ENCODE peak calls at places on chromosome 17, in ten cellular contexts. U, L, V, C, E, A, M, Y, N and J are unnamed samples.

GRCh38 chr17:63571632-63572310 is 21.5 kb downstream of the DCAF7 start:
- DNase-seq in U (peak; percentile 58), L (no peak), V (no peak), C (no peak), E (no peak), A (peak; percentile 80), M (no peak), Y (peak; percentile 15), N (no peak), J (no peak)

GRCh38 chr17:83136931-83137330 is 57.5 kb downstream of the METRNL start:
- DNase-seq in U (no peak), L (no peak), V (no peak), C (no peak), E (no peak), A (no peak), M (no peak), Y (no peak), N (no peak), J (no peak)

GRCh38 chr17:47203984-47204721 is 5.0 kb upstream of the MYL4 start:
- DNase-seq in U (no peak), L (no peak), V (no peak), C (peak; percentile 32), E (no peak), A (peak; percentile 74), M (no peak), Y (no peak), N (no peak), J (no peak)

GRCh38 chr17:56074366-56074765 is 78.9 kb upstream of the ANKFN1 start:
- DNase-seq in U (no peak), L (no peak), V (no peak), C (no peak), E (no peak), A (no peak), M (no peak), Y (no peak), N (no peak), J (no peak)

GRCh38 chr17:48259710-48260291 is 152.2 kb downstream of the SNX11 start:
- DNase-seq in U (peak; percentile 62), L (no peak), V (no peak), C (no peak), E (no peak), A (peak; percentile 13), M (peak; percentile 70), Y (no peak), N (no peak), J (no peak)

GRCh38 chr17:35801583-35802224 is 6.3 kb upstream of the MMP28 start:
- DNase-seq in U (peak; percentile 99), L (peak; percentile 33), V (peak; percentile 22), C (no peak), E (peak; percentile 56), A (peak; percentile 85), M (no peak), Y (no peak), N (no peak), J (peak; percentile 98)

GRCh38 chr17:38920374-38921291 is 4.8 kb upstream of the LASP1NB start:
- DNase-seq in U (no peak), L (no peak), V (no peak), C (no peak), E (no peak), A (no peak), M (no peak), Y (no peak), N (peak; percentile 23), J (no peak)

GRCh38 chr17:80984749-80985148 is 6.9 kb upstream of the CHMP6 start:
- DNase-seq in U (no peak), L (no peak), V (no peak), C (no peak), E (no peak), A (no peak), M (peak; percentile 46), Y (peak; percentile 70), N (no peak), J (no peak)

GRCh38 chr17:1043601-1044251 is 46.8 kb downstream of the TIMM22 start:
- DNase-seq in U (peak; percentile 96), L (no peak), V (no peak), C (no peak), E (no peak), A (no peak), M (no peak), Y (no peak), N (no peak), J (peak; percentile 56)

GRCh38 chr17:41785876-41786226 is 660 bp downstream of the JUP start:
- DNase-seq in U (peak; percentile 38), L (peak; percentile 30), V (no peak), C (no peak), E (no peak), A (no peak), M (peak; percentile 94), Y (no peak), N (peak; percentile 70), J (peak; percentile 32)

GRCh38 chr17:15220785-15221184 is 44.3 kb downstream of the PMP22 start:
- DNase-seq in U (no peak), L (no peak), V (no peak), C (no peak), E (no peak), A (no peak), M (no peak), Y (no peak), N (no peak), J (no peak)

GRCh38 chr17:49162866-49163265 is 30.3 kb downstream of the B4GALNT2 start:
- DNase-seq in U (no peak), L (no peak), V (no peak), C (no peak), E (no peak), A (no peak), M (no peak), Y (no peak), N (no peak), J (no peak)

GRCh38 chr17:27456681-27457404 is 595 bp downstream of the KSR1 start:
- DNase-seq in U (no peak), L (peak; percentile 29), V (no peak), C (no peak), E (no peak), A (no peak), M (no peak), Y (no peak), N (no peak), J (no peak)

GRCh38 chr17:75430159-75430748 is 24.8 kb upstream of the GRB2 start:
- DNase-seq in U (no peak), L (no peak), V (no peak), C (no peak), E (no peak), A (no peak), M (peak; percentile 92), Y (peak; percentile 69), N (no peak), J (no peak)

GRCh38 chr17:57045868-57046671 is 39.0 kb upstream of the AKAP1 start:
- DNase-seq in U (no peak), L (peak; percentile 36), V (peak; percentile 45), C (peak; percentile 39), E (peak; percentile 60), A (no peak), M (no peak), Y (no peak), N (peak; percentile 33), J (no peak)